ENCODE peak calls at places on chromosomes 1 and 21, in five cellular contexts. K, F, X, M and L are unnamed samples.

GRCh38 chr21:29074783-29075182 is 1.3 kb upstream of the CCT8 start:
- DNase-seq in F (no peak), K (no peak), X (no peak), M (no peak), L (peak)

GRCh38 chr1:37169241-37169640 is 134.9 kb upstream of the GRIK3 start:
- DNase-seq in K (no peak), X (no peak), F (no peak), M (no peak), L (no peak)

GRCh38 chr21:33308586-33309490 is 15.9 kb upstream of the IFNAR1 start:
- DNase-seq in M (no peak), X (peak), F (peak), K (no peak), L (no peak)

GRCh38 chr1:110155878-110156522 is 5.7 kb downstream of the SLC6A17 start:
- DNase-seq in X (no peak), K (no peak), M (no peak), F (no peak), L (no peak)

GRCh38 chr1:179677882-179678281 is 65.2 kb upstream of the FAM163A start:
- DNase-seq in F (no peak), X (no peak), K (no peak), M (no peak), L (no peak)

GRCh38 chr1:210259496-210259895 is 26.9 kb downstream of the SERTAD4 start:
- DNase-seq in F (no peak), K (no peak), X (no peak), M (no peak), L (no peak)

GRCh38 chr1:216119600-216119999 is 303.6 kb downstream of the USH2A start:
- DNase-seq in K (no peak), X (no peak), F (peak), M (no peak), L (peak)

GRCh38 chr1:1069061-1069710 is 4.9 kb downstream of the RNF223 start:
- DNase-seq in M (peak), F (peak), X (peak), K (peak), L (peak)

GRCh38 chr1:228087771-228088251 is 5.3 kb downstream of the ARF1 start:
- DNase-seq in M (no peak), F (no peak), K (no peak), X (no peak), L (no peak)

GRCh38 chr1:204503122-204503912 is 8.7 kb upstream of the PIK3C2B start:
- DNase-seq in K (no peak), M (no peak), X (peak), F (peak), L (no peak)

GRCh38 chr1:205934788-205935187 is 8.5 kb downstream of the SLC26A9 start:
- DNase-seq in M (no peak), F (peak), X (peak), K (no peak), L (no peak)

GRCh38 chr1:145983959-145984830 is 12.2 kb downstream of the TXNIP start:
- DNase-seq in X (no peak), M (no peak), F (no peak), K (no peak), L (no peak)

GRCh38 chr21:43834146-43834905 is 30.7 kb upstream of the AGPAT3 start:
- DNase-seq in F (no peak), M (no peak), K (no peak), X (no peak), L (peak)

GRCh38 chr1:19315378-19316206 is 3.5 kb downstream of the SLC66A1 start:
- DNase-seq in X (no peak), M (no peak), F (no peak), K (no peak), L (peak)

GRCh38 chr1:238221738-238222137 is 331.0 kb upstream of the ZP4 start:
- DNase-seq in K (no peak), X (no peak), F (no peak), M (no peak), L (no peak)

GRCh38 chr1:150798509-150798908 is 9.6 kb downstream of the CTSK start:
- DNase-seq in X (peak), M (no peak), F (peak), K (no peak), L (no peak)

GRCh38 chr1:156525856-156526479 is 25.4 kb upstream of the MEF2D start:
- DNase-seq in K (no peak), X (no peak), M (no peak), F (no peak), L (no peak)

GRCh38 chr1:219587401-219587800 is 25.5 kb downstream of the ZC3H11B start:
- DNase-seq in F (no peak), X (no peak), K (no peak), M (no peak), L (no peak)

GRCh38 chr1:43348343-43348808 is 10.4 kb upstream of the CDC20 start:
- DNase-seq in K (peak), X (peak), M (no peak), F (peak), L (no peak)

GRCh38 chr1:16162163-16162822 is 6.4 kb upstream of the EPHA2 start:
- DNase-seq in M (no peak), X (no peak), K (no peak), F (no peak), L (no peak)

GRCh38 chr1:77271851-77272250 is 10.0 kb upstream of the AK5 start:
- DNase-seq in F (no peak), X (no peak), K (no peak), M (no peak), L (no peak)

GRCh38 chr21:37145635-37146111 is 72.6 kb downstream of the TTC3 start:
- DNase-seq in F (peak), M (no peak), X (no peak), K (no peak), L (no peak)

GRCh38 chr21:42537106-42537742 is 23.6 kb downstream of the SLC37A1 start:
- DNase-seq in K (no peak), X (no peak), M (no peak), F (no peak), L (no peak)

GRCh38 chr1:67534627-67535065 is 104.4 kb upstream of the SERBP1 start:
- DNase-seq in X (no peak), M (no peak), K (no peak), F (peak), L (no peak)

GRCh38 chr1:6348511-6349191 is 44.9 kb downstream of the ACOT7 start:
- DNase-seq in M (no peak), X (no peak), F (no peak), K (no peak), L (peak)

GRCh38 chr1:235997049-235997448 is 67.8 kb downstream of the NID1 start:
- DNase-seq in K (no peak), F (no peak), X (no peak), M (no peak), L (no peak)

GRCh38 chr1:151546006-151546925 is 6.2 kb downstream of the TUFT1 start:
- DNase-seq in K (no peak), F (no peak), X (no peak), M (no peak), L (no peak)

GRCh38 chr1:25031966-25032667 is 102.0 kb upstream of the RUNX3 start:
- DNase-seq in F (peak), K (no peak), M (peak), X (no peak), L (no peak)

GRCh38 chr1:119516680-119517079 is 9.7 kb downstream of the HSD3B1 start:
- DNase-seq in F (no peak), X (no peak), M (no peak), K (no peak), L (no peak)

GRCh38 chr1:25028910-25029599 is 99.0 kb upstream of the RUNX3 start:
- DNase-seq in K (no peak), F (peak), X (peak), M (no peak), L (no peak)

GRCh38 chr1:31617917-31618746 is 643 bp downstream of the HCRTR1 start:
- DNase-seq in X (no peak), M (peak), K (no peak), F (peak), L (no peak)

GRCh38 chr1:2413495-2414296 is 1.3 kb upstream of the PEX10 start:
- DNase-seq in F (no peak), X (no peak), K (no peak), M (no peak), L (no peak)

GRCh38 chr1:61645476-61645875 is 79.5 kb downstream of the TM2D1 start:
- DNase-seq in F (no peak), X (no peak), K (no peak), M (no peak), L (no peak)

GRCh38 chr21:30598802-30599201 is at the start of gene KRTAP6-2:
- DNase-seq in K (no peak), X (no peak), F (no peak), M (no peak), L (no peak)

GRCh38 chr1:237309595-237310118 is 267.7 kb downstream of the RYR2 start:
- DNase-seq in X (no peak), K (no peak), M (no peak), F (no peak), L (no peak)

GRCh38 chr1:55741516-55741915 is 526.4 kb upstream of the USP24 start:
- DNase-seq in M (no peak), X (no peak), K (no peak), F (no peak), L (no peak)